ENCODE peak calls at places on chromosomes 1 and 21, in nine cellular contexts. K is left lung; R is brain microvascular endothelial cell; J is psoas muscle; C is endodermal cell; Z is body of pancreas; L is cardiac muscle cell; I is CD8-positive, alpha-beta memory T cell; T is stomach. Q is an unnamed sample.

GRCh38 chr21:16055012-16055411 is 325.2 kb downstream of the USP25 start:
- DNase-seq in Z (no peak), C (no peak), T (no peak), R (no peak), J (no peak), I (no peak), K (no peak), L (no peak), Q (no peak)

GRCh38 chr21:42003051-42003461 is 7.1 kb downstream of the ZBTB21 start:
- DNase-seq in K (no peak), L (no peak), I (no peak), J (no peak), R (no peak), Z (no peak), T (no peak), C (no peak), Q (no peak)

GRCh38 chr1:23923592-23924495 is 10.7 kb upstream of the CNR2 start:
- DNase-seq in Z (peak; percentile 38), J (peak; percentile 30), R (no peak), K (no peak), I (no peak), T (peak; percentile 63), L (no peak), C (no peak), Q (no peak)

GRCh38 chr1:206766251-206766856 is 4.2 kb upstream of the IL19 start:
- DNase-seq in K (peak; percentile 91), J (peak; percentile 36), T (peak; percentile 37), Z (no peak), L (peak; percentile 33), R (peak; percentile 78), C (no peak), I (peak; percentile 84), Q (peak; percentile 73)

GRCh38 chr1:116066868-116067563 is 44.2 kb upstream of the MAB21L3 start:
- DNase-seq in K (no peak), C (no peak), T (no peak), Z (no peak), R (peak; percentile 47), J (no peak), I (no peak), L (no peak), Q (no peak)

GRCh38 chr1:180571060-180571831 is 12.5 kb downstream of the OVAAL start:
- DNase-seq in T (no peak), I (no peak), L (no peak), J (no peak), Z (no peak), K (no peak), R (no peak), C (no peak), Q (no peak)

GRCh38 chr1:43348809-43349593 is 9.8 kb upstream of the CDC20 start:
- DNase-seq in C (peak; percentile 98), L (peak; percentile 95), R (peak; percentile 46), I (peak; percentile 83), T (peak; percentile 96), K (peak; percentile 94), Z (peak; percentile 96), J (peak; percentile 72), Q (peak; percentile 77)

GRCh38 chr1:222792744-222793143 is 22.1 kb upstream of the DISP1 start:
- DNase-seq in I (no peak), T (no peak), Z (no peak), K (no peak), L (peak; percentile 43), R (no peak), C (no peak), J (no peak), Q (peak; percentile 3)

GRCh38 chr1:44033041-44033575 is 1.8 kb upstream of the SLC6A9 start:
- DNase-seq in C (no peak), T (no peak), J (no peak), L (no peak), Z (no peak), I (no peak), K (no peak), R (no peak), Q (no peak)

GRCh38 chr1:194830387-194830786 is 1644.0 kb upstream of the B3GALT2 start:
- DNase-seq in K (no peak), C (no peak), Z (no peak), T (no peak), J (no peak), R (no peak), L (no peak), I (no peak), Q (no peak)

GRCh38 chr1:1577367-1578011 is 2.8 kb upstream of the SSU72 start:
- DNase-seq in I (no peak), Z (no peak), T (no peak), J (no peak), R (no peak), K (peak; percentile 60), L (no peak), C (no peak), Q (no peak)

GRCh38 chr1:66564250-66564649 is 30.3 kb downstream of the SGIP1 start:
- DNase-seq in C (no peak), L (no peak), T (no peak), K (no peak), I (no peak), Z (no peak), R (peak; percentile 98), J (no peak), Q (no peak)

GRCh38 chr21:27425574-27425973 is 458.7 kb upstream of the ADAMTS5 start:
- DNase-seq in L (no peak), Z (no peak), T (no peak), C (peak; percentile 41), R (no peak), I (no peak), K (no peak), J (no peak), Q (no peak)

GRCh38 chr1:84698718-84699117 is 8.5 kb upstream of the SSX2IP start:
- DNase-seq in R (peak; percentile 68), J (no peak), C (no peak), K (no peak), Z (no peak), T (no peak), L (no peak), I (no peak), Q (no peak)

GRCh38 chr1:90504509-90504908 is 212.6 kb downstream of the BARHL2 start:
- DNase-seq in C (no peak), J (no peak), I (no peak), K (no peak), T (no peak), Z (no peak), R (no peak), L (no peak), Q (no peak)

GRCh38 chr1:22903113-22903512 is 69.6 kb downstream of the LACTBL1 start:
- DNase-seq in Z (no peak), L (no peak), C (no peak), K (no peak), T (no peak), I (no peak), R (no peak), J (no peak), Q (no peak)

GRCh38 chr1:96234299-96234698 is 487.3 kb upstream of the PTBP2 start:
- DNase-seq in Z (peak; percentile 57), T (peak; percentile 53), I (no peak), R (peak; percentile 58), C (peak; percentile 58), L (peak; percentile 44), J (no peak), K (peak; percentile 39), Q (no peak)

GRCh38 chr1:64378826-64379225 is 91.1 kb upstream of the CACHD1 start:
- DNase-seq in R (no peak), Z (no peak), C (peak; percentile 73), K (no peak), J (no peak), T (no peak), I (no peak), L (no peak), Q (no peak)

GRCh38 chr1:6762060-6762459 is 23.2 kb upstream of the CAMTA1 start:
- DNase-seq in T (no peak), K (no peak), I (no peak), C (no peak), J (no peak), L (no peak), R (no peak), Z (no peak), Q (no peak)

GRCh38 chr1:203354246-203354645 is 3.3 kb upstream of the FMOD start:
- DNase-seq in R (peak; percentile 14), Z (no peak), J (no peak), T (no peak), C (no peak), K (no peak), L (no peak), I (no peak), Q (no peak)

DNA sequence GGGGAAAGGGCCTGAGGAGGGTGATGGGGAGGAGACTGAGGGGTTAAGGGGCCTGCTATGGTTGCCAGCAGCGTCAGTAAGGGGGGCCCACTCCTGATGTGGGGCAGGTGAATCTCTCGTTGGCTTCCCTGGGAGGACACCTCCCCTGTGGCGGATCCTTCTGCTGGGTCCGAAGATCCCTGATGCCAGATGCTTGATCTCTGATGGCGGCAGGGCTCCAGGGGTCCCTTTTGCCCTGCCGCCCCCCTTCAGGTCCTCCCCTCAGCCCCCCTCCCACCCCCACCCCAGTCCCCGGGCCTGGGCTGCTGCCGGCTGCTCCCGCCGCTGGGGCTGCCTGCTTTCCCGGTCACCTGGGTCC is 219 bp downstream of the CELF3 start:
- DNase-seq in I (no peak), T (no peak), R (no peak), L (no peak), Z (no peak), K (no peak), J (no peak), C (no peak), Q (no peak)
- H3K4me3 ChIP-seq in I (no peak overlapping the region), T (peak overlapping the region; percentile 14), R (no peak overlapping the region), L (peak overlapping the region; percentile 5), Z (no peak overlapping the region), K (no peak overlapping the region), J (no peak overlapping the region), C (no peak overlapping the region), Q (no peak overlapping the region)

GRCh38 chr1:234732260-234732659 is 122.3 kb upstream of the IRF2BP2 start:
- DNase-seq in C (no peak), J (no peak), Z (no peak), T (no peak), K (no peak), R (no peak), L (no peak), I (no peak), Q (no peak)
- H3K27ac ChIP-seq in C (no peak overlapping the region), J (no peak overlapping the region), Z (no peak overlapping the region), T (peak overlapping the region; percentile 9), K (no peak overlapping the region), R (peak overlapping the region; percentile 99), L (no peak overlapping the region), I (no peak overlapping the region), Q (peak overlapping the region; percentile 60)

GRCh38 chr1:234772345-234773147 is 162.6 kb upstream of the IRF2BP2 start:
- DNase-seq in Z (peak; percentile 55), R (peak; percentile 99), L (peak; percentile 50), I (peak; percentile 93), J (peak; percentile 75), T (peak; percentile 65), C (peak; percentile 79), K (peak; percentile 91), Q (peak; percentile 81)
- H3K4me3 ChIP-seq in Z (no peak overlapping the region), R (no peak overlapping the region), L (no peak overlapping the region), I (peak overlapping the region; percentile 16), J (peak overlapping the region; percentile 16), T (no peak overlapping the region), C (no peak overlapping the region), K (no peak overlapping the region), Q (no peak overlapping the region)

GRCh38 chr21:25638634-25639166 is 358 bp upstream of the JAM2 start:
- DNase-seq in K (no peak), I (no peak), T (no peak), Z (no peak), C (no peak), J (no peak), R (no peak), L (no peak), Q (no peak)
- H3K27ac ChIP-seq in K (peak overlapping the region; percentile 77), I (no peak overlapping the region), T (peak overlapping the region; percentile 78), Z (no peak overlapping the region), C (peak overlapping the region; percentile 99), J (peak overlapping the region; percentile 59), R (no peak overlapping the region), L (no peak overlapping the region), Q (no peak overlapping the region)